ENCODE peak calls at places on chromosomes 4 and X, in nine cellular contexts. R is GM23338; V is cardiac fibroblast; M is fibroblast of pulmonary artery; C is EH; B is stimulated activated CD4-positive, alpha-beta T cell treated with anti-CD3 and anti-CD28 coated beads, Interleukin-4, amount 100 ng/mL, for 24 hours; Q is uterus; O is SJSA1; T is Ammon's horn. G is an unnamed sample.

GRCh38 chr4:124980276-124980752 is 267.8 kb upstream of the ANKRD50 start:
- DNase-seq in R (no peak), C (peak; percentile 54), V (peak; percentile 57), M (peak; percentile 81), O (no peak), Q (no peak), T (no peak), B (no peak), G (no peak)

GRCh38 chr4:140641789-140642439 is 73.2 kb upstream of the UCP1 start:
- DNase-seq in C (no peak), Q (no peak), T (no peak), M (no peak), R (peak; percentile 75), B (no peak), O (no peak), V (no peak), G (no peak)

GRCh38 chrX:153909024-153909979 is 4.8 kb downstream of the AVPR2 start:
- DNase-seq in M (no peak), T (no peak), Q (no peak), R (peak; percentile 49), C (peak; percentile 16), V (no peak), O (no peak), B (no peak), G (no peak)

GRCh38 chrX:38304010-38304409 is 23.3 kb downstream of the RPGR start:
- DNase-seq in O (no peak), B (no peak), V (peak; percentile 49), M (peak; percentile 61), T (no peak), Q (no peak), R (peak; percentile 55), C (peak; percentile 21), G (no peak)

GRCh38 chr4:38872620-38873019 is 5.0 kb downstream of the FAM114A1 start:
- DNase-seq in R (no peak), M (no peak), V (peak; percentile 23), O (peak; percentile 67), B (no peak), C (peak; percentile 90), Q (no peak), T (no peak), G (no peak)

GRCh38 chr4:154999950-155000578 is 208.4 kb upstream of the NPY2R start:
- DNase-seq in O (no peak), T (no peak), Q (no peak), V (peak; percentile 45), B (no peak), R (no peak), M (no peak), C (no peak), G (no peak)

GRCh38 chr4:107253090-107253489 is 217.0 kb upstream of the DKK2 start:
- DNase-seq in B (no peak), T (no peak), R (no peak), M (no peak), O (no peak), C (no peak), Q (no peak), V (no peak), G (no peak)

GRCh38 chrX:153773218-153773611 is 7.6 kb upstream of the SRPK3 start:
- DNase-seq in M (no peak), B (no peak), C (no peak), T (no peak), V (no peak), R (no peak), Q (no peak), O (no peak), G (no peak)

GRCh38 chr4:3801931-3802550 is 35.9 kb downstream of the ADRA2C start:
- DNase-seq in C (no peak), O (no peak), T (no peak), B (no peak), R (no peak), Q (no peak), V (no peak), M (no peak), G (no peak)

GRCh38 chrX:121160987-121161386 is 113.6 kb downstream of the GLUD2 start:
- DNase-seq in M (peak; percentile 69), T (no peak), C (no peak), Q (no peak), O (no peak), B (no peak), V (peak; percentile 15), R (no peak), G (no peak)

GRCh38 chr4:2835978-2836377 is 7.7 kb upstream of the ADD1 start:
- DNase-seq in Q (no peak), B (no peak), C (no peak), O (no peak), V (no peak), R (no peak), M (no peak), T (no peak), G (no peak)

G was measured in NCI-H2107.